ENCODE peak calls at places on chromosomes 7 and 10, in four cellular contexts. T, A, S and I are unnamed samples.

GRCh38 chr7:129389829-129390228 is 44.4 kb upstream of the STRIP2 start:
- DNase-seq in S (no peak), T (no peak), A (no peak), I (no peak)

GRCh38 chr10:132577350-132578005 is 39.9 kb downstream of the INPP5A start:
- DNase-seq in T (no peak), A (no peak), S (no peak), I (no peak)

GRCh38 chr10:99621454-99622246 is 1.4 kb upstream of the SLC25A28 start:
- DNase-seq in T (no peak), A (no peak), S (no peak), I (no peak)

GRCh38 chr10:48523212-48523819 is 81.6 kb downstream of the ARHGAP22 start:
- DNase-seq in T (peak), S (no peak), A (peak), I (peak)

GRCh38 chr7:98066934-98067507 is 39.6 kb upstream of the LMTK2 start:
- DNase-seq in T (no peak), S (no peak), A (peak), I (no peak)

GRCh38 chr10:131728829-131729228 is 172.0 kb upstream of the PPP2R2D start:
- DNase-seq in A (no peak), T (no peak), S (no peak), I (peak)

GRCh38 chr10:89793649-89794254 is 92.4 kb downstream of the KIF20B start:
- DNase-seq in T (peak), S (peak), A (peak), I (peak)

GRCh38 chr10:5963591-5963990 is 13.8 kb downstream of the IL15RA start:
- DNase-seq in T (no peak), S (no peak), A (no peak), I (no peak)

GRCh38 chr7:43844257-43844656 is 25.1 kb downstream of the MRPS24 start:
- DNase-seq in A (no peak), S (no peak), T (no peak), I (no peak)

GRCh38 chr10:124497196-124497990 is 35.8 kb downstream of the LHPP start:
- DNase-seq in T (no peak), A (no peak), S (no peak), I (no peak)

GRCh38 chr7:106278695-106279094 is 6.1 kb downstream of the NAMPT start:
- DNase-seq in T (no peak), A (no peak), S (no peak), I (no peak)

GRCh38 chr10:73922007-73922863 is 11.3 kb downstream of the PLAU start:
- DNase-seq in S (no peak), T (no peak), A (no peak), I (no peak)

GRCh38 chr10:114458955-114459354 is 54.7 kb upstream of the AFAP1L2 start:
- DNase-seq in S (peak), T (peak), A (peak), I (peak)

GRCh38 chr10:3681642-3682554 is 103.1 kb downstream of the KLF6 start:
- DNase-seq in S (no peak), T (no peak), A (peak), I (no peak)

GRCh38 chr10:130177250-130177649 is 41.1 kb downstream of the GLRX3 start:
- DNase-seq in A (no peak), T (no peak), S (no peak), I (no peak)

GRCh38 chr7:139869886-139870285 is 40.8 kb downstream of the TBXAS1 start:
- DNase-seq in T (no peak), S (no peak), A (no peak), I (no peak)

GRCh38 chr10:104345512-104345911 is 7.2 kb upstream of the ITPRIP start:
- DNase-seq in T (no peak), A (no peak), S (no peak), I (no peak)

GRCh38 chr10:104348601-104349000 is 5.0 kb upstream of the CFAP58 start:
- DNase-seq in T (no peak), A (no peak), S (no peak), I (no peak)

GRCh38 chr10:104349623-104350142 is 4.0 kb upstream of the CFAP58 start:
- DNase-seq in S (no peak), T (peak), A (peak), I (no peak)

GRCh38 chr10:104345941-104346340 is 7.7 kb upstream of the ITPRIP start:
- DNase-seq in T (no peak), A (no peak), S (no peak), I (no peak)

DNA sequence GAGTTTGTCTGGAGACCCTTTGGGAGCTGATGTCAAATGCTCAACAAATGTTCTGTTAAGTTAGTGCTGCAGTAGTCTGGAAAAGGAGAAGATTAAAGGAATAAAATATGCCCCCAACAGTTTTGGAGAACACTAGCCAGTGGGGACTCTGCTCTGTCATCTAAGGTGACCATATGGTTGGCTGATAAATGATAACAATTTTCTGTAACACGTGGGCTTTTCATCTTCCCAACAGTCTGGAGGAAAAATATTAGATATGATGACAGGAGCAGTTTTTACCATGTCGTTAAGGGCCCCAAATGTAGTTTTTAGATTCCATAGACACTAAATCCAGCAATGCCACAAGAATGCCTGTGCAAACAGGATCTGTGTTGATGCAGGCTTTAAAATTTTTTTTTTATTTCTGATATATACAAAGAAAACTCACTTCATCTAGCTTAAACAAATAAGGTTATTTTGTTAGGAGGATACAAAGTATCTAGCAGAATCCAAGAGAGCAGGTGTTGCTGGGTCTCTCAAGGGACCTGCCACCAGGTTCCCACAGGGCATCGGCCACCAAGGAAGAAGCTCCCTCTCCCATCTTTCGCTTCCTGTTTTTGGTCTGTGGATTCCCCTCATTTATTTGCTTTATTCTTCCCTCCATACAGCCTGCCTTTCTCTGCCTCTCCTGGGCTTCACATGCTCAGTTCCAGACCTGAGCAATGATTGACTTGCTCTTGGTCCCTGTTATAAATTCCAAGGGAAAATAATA is 6.2 kb upstream of the CFAP58 start:
- DNase-seq in S (no peak), T (no peak), A (no peak), I (no peak)
- H4K5ac ChIP-seq in S (no peak), T (no peak), A (no peak), I (no peak)

GRCh38 chr7:2613926-2614613 is 17.7 kb upstream of the TTYH3 start:
- DNase-seq in T (no peak), A (no peak), S (no peak), I (no peak)
- H3K27ac ChIP-seq in T (no peak), A (no peak), S (no peak), I (no peak)

GRCh38 chr7:24750441-24751055 is 6.7 kb downstream of the GSDME start:
- DNase-seq in T (peak), A (no peak), S (no peak), I (no peak)
- H4K5ac ChIP-seq in T (no peak), A (no peak), S (no peak), I (no peak)

GRCh38 chr10:26440091-26440445 is 1.9 kb downstream of the APBB1IP start:
- DNase-seq in T (no peak), S (no peak), A (no peak), I (no peak)
- H3K27ac ChIP-seq in T (no peak), S (no peak), A (no peak), I (no peak)

DNA sequence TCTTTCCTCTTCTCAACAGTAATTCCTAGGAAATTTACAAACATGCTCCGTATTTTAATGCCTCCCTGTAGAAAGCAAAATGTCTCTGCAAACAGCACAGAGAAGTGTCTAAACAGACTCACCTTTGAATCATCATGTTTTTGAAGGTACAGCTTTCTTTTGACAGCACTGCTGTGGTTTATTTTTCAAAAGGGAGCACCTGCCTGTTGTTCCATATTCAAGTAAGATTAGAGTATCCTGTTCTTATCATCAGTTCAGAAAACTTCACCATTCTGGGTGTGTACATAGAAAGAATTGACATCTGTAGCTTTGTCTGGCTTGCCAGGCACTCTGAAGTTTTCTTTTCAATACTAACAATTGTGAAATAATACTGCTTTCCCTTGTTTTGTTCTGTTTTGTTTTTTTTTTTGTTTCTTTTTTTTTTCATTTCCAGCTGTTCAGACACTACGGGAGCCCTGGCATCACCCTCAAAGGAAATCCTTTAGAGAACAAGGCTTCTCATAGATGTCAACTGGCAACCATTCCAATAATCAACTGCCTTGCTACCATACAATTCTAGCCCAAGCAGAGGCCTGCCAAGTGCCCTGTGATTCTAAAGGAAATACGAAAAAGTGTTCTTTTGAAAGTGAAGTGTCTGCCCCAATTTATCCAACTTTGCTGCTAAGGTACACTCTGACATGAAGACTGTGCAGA is 275.9 kb downstream of the PRPF18 start:
- DNase-seq in A (no peak), T (no peak), S (no peak), I (no peak)
- H4K5ac ChIP-seq in A (no peak), T (no peak), S (no peak), I (no peak)

GRCh38 chr7:68185641-68186040 is 1189.0 kb downstream of the TYW1 start:
- DNase-seq in T (no peak), A (no peak), S (no peak), I (no peak)

GRCh38 chr7:68186072-68186471 is 1189.4 kb downstream of the TYW1 start:
- DNase-seq in S (no peak), A (no peak), T (no peak), I (no peak)

GRCh38 chr7:68192941-68193340 is 1196.3 kb downstream of the TYW1 start:
- DNase-seq in S (no peak), A (no peak), T (no peak), I (no peak)

GRCh38 chr7:68187549-68187948 is 1190.9 kb downstream of the TYW1 start:
- DNase-seq in A (no peak), S (no peak), T (no peak), I (no peak)
- H3K27ac ChIP-seq in A (no peak), S (no peak), T (no peak), I (no peak)